ENCODE peak calls at places on chromosomes 4 and X, in six cellular contexts. One of them, this sample, is unnamed.

GRCh38 chr4:95548738-95549245 is at the start of gene UNC5C:
- DNase-seq in H9: peak
- DNase-seq in H1: no peak
- DNase-seq in trophoblast cell: peak
- DNase-seq in mesenchymal stem cell: peak
- DNase-seq in neuronal stem cell: peak
- DNase-seq in this sample: no peak

GRCh38 chrX:103405009-103405333 is 28.6 kb downstream of the BEX3 start:
- DNase-seq in H9: no peak
- DNase-seq in H1: no peak
- DNase-seq in trophoblast cell: peak
- DNase-seq in mesenchymal stem cell: no peak
- DNase-seq in neuronal stem cell: no peak
- DNase-seq in this sample: no peak

GRCh38 chr4:41155194-41155830 is 59.0 kb downstream of the APBB2 start:
- DNase-seq in H9: no peak
- DNase-seq in H1: no peak
- DNase-seq in trophoblast cell: peak
- DNase-seq in mesenchymal stem cell: peak
- DNase-seq in neuronal stem cell: no peak
- DNase-seq in this sample: peak

GRCh38 chrX:74535211-74535621 is 79.2 kb downstream of the RLIM start:
- DNase-seq in H9: peak
- DNase-seq in H1: no peak
- DNase-seq in trophoblast cell: peak
- DNase-seq in mesenchymal stem cell: peak
- DNase-seq in neuronal stem cell: no peak
- DNase-seq in this sample: peak

GRCh38 chrX:81238166-81238565 is 36.3 kb downstream of the SH3BGRL start:
- DNase-seq in H9: no peak
- DNase-seq in H1: no peak
- DNase-seq in trophoblast cell: no peak
- DNase-seq in mesenchymal stem cell: no peak
- DNase-seq in neuronal stem cell: no peak
- DNase-seq in this sample: no peak

GRCh38 chrX:97398030-97398551 is 514.4 kb downstream of the RPA4 start:
- DNase-seq in H9: no peak
- DNase-seq in H1: no peak
- DNase-seq in trophoblast cell: no peak
- DNase-seq in mesenchymal stem cell: peak
- DNase-seq in neuronal stem cell: no peak
- DNase-seq in this sample: peak

GRCh38 chrX:19846995-19847790 is 40.2 kb downstream of the SH3KBP1 start:
- DNase-seq in H9: no peak
- DNase-seq in H1: peak
- DNase-seq in trophoblast cell: peak
- DNase-seq in mesenchymal stem cell: peak
- DNase-seq in neuronal stem cell: no peak
- DNase-seq in this sample: peak

GRCh38 chrX:63330681-63331080 is 20.5 kb downstream of the SPIN4 start:
- DNase-seq in H9: no peak
- DNase-seq in H1: no peak
- DNase-seq in trophoblast cell: no peak
- DNase-seq in mesenchymal stem cell: no peak
- DNase-seq in neuronal stem cell: no peak
- DNase-seq in this sample: no peak

GRCh38 chr4:185328586-185328985 is 67.1 kb downstream of the LRP2BP start:
- DNase-seq in H9: no peak
- DNase-seq in H1: no peak
- DNase-seq in trophoblast cell: peak
- DNase-seq in mesenchymal stem cell: no peak
- DNase-seq in neuronal stem cell: no peak
- DNase-seq in this sample: no peak

GRCh38 chr4:158729716-158730559 is 6.7 kb upstream of the PPID start:
- DNase-seq in H9: peak
- DNase-seq in H1: no peak
- DNase-seq in trophoblast cell: peak
- DNase-seq in mesenchymal stem cell: peak
- DNase-seq in neuronal stem cell: peak
- DNase-seq in this sample: peak

GRCh38 chr4:188665466-188665865 is 526.2 kb downstream of the TRIML1 start:
- DNase-seq in H9: no peak
- DNase-seq in H1: no peak
- DNase-seq in trophoblast cell: no peak
- DNase-seq in mesenchymal stem cell: no peak
- DNase-seq in neuronal stem cell: no peak
- DNase-seq in this sample: no peak

GRCh38 chr4:91471280-91471679 is 832.5 kb upstream of the GRID2 start:
- DNase-seq in H9: no peak
- DNase-seq in H1: no peak
- DNase-seq in trophoblast cell: no peak
- DNase-seq in mesenchymal stem cell: no peak
- DNase-seq in neuronal stem cell: no peak
- DNase-seq in this sample: no peak

GRCh38 chr4:155187989-155188388 is 20.4 kb upstream of the NPY2R start:
- DNase-seq in H9: no peak
- DNase-seq in H1: no peak
- DNase-seq in trophoblast cell: no peak
- DNase-seq in mesenchymal stem cell: no peak
- DNase-seq in neuronal stem cell: no peak
- DNase-seq in this sample: no peak
- H3K27ac ChIP-seq in H9: no peak
- H3K27ac ChIP-seq in H1: no peak
- H3K27ac ChIP-seq in trophoblast cell: no peak
- H3K27ac ChIP-seq in mesenchymal stem cell: no peak
- H3K27ac ChIP-seq in neuronal stem cell: no peak
- H3K27ac ChIP-seq in this sample: no peak

GRCh38 chr4:110415451-110415850 is 60.5 kb upstream of the ENPEP start:
- DNase-seq in H9: no peak
- DNase-seq in H1: no peak
- DNase-seq in trophoblast cell: no peak
- DNase-seq in mesenchymal stem cell: no peak
- DNase-seq in neuronal stem cell: no peak
- DNase-seq in this sample: no peak

GRCh38 chr4:110412354-110412753 is 63.6 kb upstream of the ENPEP start:
- DNase-seq in H9: no peak
- DNase-seq in H1: no peak
- DNase-seq in trophoblast cell: no peak
- DNase-seq in mesenchymal stem cell: peak
- DNase-seq in neuronal stem cell: no peak
- DNase-seq in this sample: no peak

GRCh38 chr4:110414590-110414989 is 61.4 kb upstream of the ENPEP start:
- DNase-seq in H9: no peak
- DNase-seq in H1: no peak
- DNase-seq in trophoblast cell: no peak
- DNase-seq in mesenchymal stem cell: no peak
- DNase-seq in neuronal stem cell: no peak
- DNase-seq in this sample: no peak

GRCh38 chr4:110417151-110417550 is 58.8 kb upstream of the ENPEP start:
- DNase-seq in H9: no peak
- DNase-seq in H1: no peak
- DNase-seq in trophoblast cell: peak
- DNase-seq in mesenchymal stem cell: no peak
- DNase-seq in neuronal stem cell: no peak
- DNase-seq in this sample: no peak

GRCh38 chr4:110411599-110412011 is 64.3 kb upstream of the ENPEP start:
- DNase-seq in H9: peak
- DNase-seq in H1: peak
- DNase-seq in trophoblast cell: no peak
- DNase-seq in mesenchymal stem cell: no peak
- DNase-seq in neuronal stem cell: peak
- DNase-seq in this sample: no peak
- H4K91ac ChIP-seq in H9: peak
- H4K91ac ChIP-seq in H1: peak
- H4K91ac ChIP-seq in trophoblast cell: peak
- H4K91ac ChIP-seq in mesenchymal stem cell: peak
- H4K91ac ChIP-seq in neuronal stem cell: no peak
- H4K91ac ChIP-seq in this sample: no peak

DNA sequence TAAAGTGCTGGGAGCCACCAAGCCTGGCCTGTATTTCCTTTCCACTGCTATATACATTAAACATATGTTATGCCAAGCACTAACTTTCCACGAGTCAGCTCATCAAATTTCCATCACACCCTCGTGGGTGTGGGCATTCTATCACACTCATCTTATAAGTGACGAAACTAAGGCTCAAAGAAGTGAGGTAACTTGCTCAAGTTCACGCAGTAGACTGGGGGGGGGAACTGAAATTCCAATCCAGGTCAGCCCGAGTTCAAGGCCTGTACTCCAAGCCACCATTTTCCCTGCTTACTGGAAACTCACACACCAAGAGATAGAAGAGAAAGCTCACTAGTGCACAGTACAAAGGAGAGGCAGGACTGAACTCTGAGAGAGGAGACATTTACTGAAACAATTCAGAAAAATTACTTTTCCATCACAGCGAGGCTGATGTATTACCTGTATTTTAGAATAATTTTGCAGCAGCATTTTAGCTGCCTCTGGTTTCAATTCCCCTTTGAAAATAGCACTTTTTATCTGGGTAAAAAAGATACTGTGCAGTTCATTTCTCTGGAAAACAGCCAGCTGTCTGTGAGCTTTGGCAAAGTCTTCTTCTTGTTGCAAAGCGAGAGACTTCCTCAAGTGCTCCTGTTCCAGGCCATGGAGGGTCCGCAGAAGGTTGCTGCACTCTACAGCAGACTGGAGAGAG is 76.9 kb downstream of the EVC2 start:
- DNase-seq in H9: no peak
- DNase-seq in H1: no peak
- DNase-seq in trophoblast cell: no peak
- DNase-seq in mesenchymal stem cell: no peak
- DNase-seq in neuronal stem cell: no peak
- DNase-seq in this sample: no peak
- H3K27ac ChIP-seq in H9: no peak
- H3K27ac ChIP-seq in H1: no peak
- H3K27ac ChIP-seq in trophoblast cell: no peak
- H3K27ac ChIP-seq in mesenchymal stem cell: no peak
- H3K27ac ChIP-seq in neuronal stem cell: no peak
- H3K27ac ChIP-seq in this sample: no peak

DNA sequence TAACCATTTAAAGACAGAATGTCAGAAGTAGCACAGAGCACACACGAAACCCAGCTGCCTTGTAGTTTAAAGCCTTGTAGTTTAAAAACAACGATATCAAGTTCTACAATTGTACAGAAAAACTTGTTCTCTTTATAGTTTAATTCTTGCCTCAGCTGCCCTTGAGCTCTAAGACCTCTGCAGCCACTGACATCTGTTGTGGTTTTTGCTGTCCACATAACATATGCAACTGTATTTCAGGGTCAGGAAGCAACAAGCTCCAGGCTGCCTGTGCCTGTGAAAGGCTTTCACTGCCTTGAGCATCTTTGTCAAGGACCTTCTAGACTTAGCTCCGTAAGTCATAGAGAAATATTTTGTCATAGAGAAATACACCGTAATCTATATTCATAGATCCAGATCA is 227.2 kb downstream of the SPCS3 start:
- DNase-seq in H9: no peak
- DNase-seq in H1: no peak
- DNase-seq in trophoblast cell: no peak
- DNase-seq in mesenchymal stem cell: peak
- DNase-seq in neuronal stem cell: no peak
- DNase-seq in this sample: peak
- H4K91ac ChIP-seq in H9: no peak
- H4K91ac ChIP-seq in H1: no peak
- H4K91ac ChIP-seq in trophoblast cell: no peak
- H4K91ac ChIP-seq in mesenchymal stem cell: no peak
- H4K91ac ChIP-seq in neuronal stem cell: no peak
- H4K91ac ChIP-seq in this sample: no peak